ENCODE peak calls at places on chromosome 1, in eight cellular contexts. One of them, this sample, is unnamed.

GRCh38 chr1:164560076-164560475 is 1.1 kb downstream of the PBX1 start:
- DNase-seq in AG04449: no peak
- DNase-seq in epithelial cell of esophagus: no peak
- DNase-seq in NB4: no peak
- DNase-seq in astrocyte of the spinal cord: peak
- DNase-seq in HL-60: no peak
- DNase-seq in BJ: no peak
- DNase-seq in brain microvascular endothelial cell: peak
- DNase-seq in this sample: no peak

GRCh38 chr1:207669469-207670111 is 24.7 kb downstream of the CR1L start:
- DNase-seq in AG04449: no peak
- DNase-seq in epithelial cell of esophagus: no peak
- DNase-seq in NB4: no peak
- DNase-seq in astrocyte of the spinal cord: no peak
- DNase-seq in HL-60: no peak
- DNase-seq in BJ: no peak
- DNase-seq in brain microvascular endothelial cell: no peak
- DNase-seq in this sample: no peak

GRCh38 chr1:152110860-152111514 is 4.3 kb downstream of the TCHH start:
- DNase-seq in AG04449: no peak
- DNase-seq in epithelial cell of esophagus: peak
- DNase-seq in NB4: peak
- DNase-seq in astrocyte of the spinal cord: peak
- DNase-seq in HL-60: peak
- DNase-seq in BJ: no peak
- DNase-seq in brain microvascular endothelial cell: peak
- DNase-seq in this sample: no peak

GRCh38 chr1:109994654-109995053 is 10.1 kb downstream of the AHCYL1 start:
- DNase-seq in AG04449: no peak
- DNase-seq in epithelial cell of esophagus: no peak
- DNase-seq in NB4: no peak
- DNase-seq in astrocyte of the spinal cord: no peak
- DNase-seq in HL-60: no peak
- DNase-seq in BJ: no peak
- DNase-seq in brain microvascular endothelial cell: no peak
- DNase-seq in this sample: no peak

GRCh38 chr1:56676571-56677035 is 31.5 kb downstream of the PRKAA2 start:
- DNase-seq in AG04449: peak
- DNase-seq in epithelial cell of esophagus: peak
- DNase-seq in NB4: no peak
- DNase-seq in astrocyte of the spinal cord: peak
- DNase-seq in HL-60: no peak
- DNase-seq in BJ: peak
- DNase-seq in brain microvascular endothelial cell: peak
- DNase-seq in this sample: peak

GRCh38 chr1:211285196-211285595 is 26.0 kb downstream of the RCOR3 start:
- DNase-seq in AG04449: no peak
- DNase-seq in epithelial cell of esophagus: no peak
- DNase-seq in NB4: no peak
- DNase-seq in astrocyte of the spinal cord: peak
- DNase-seq in HL-60: no peak
- DNase-seq in BJ: no peak
- DNase-seq in brain microvascular endothelial cell: no peak
- DNase-seq in this sample: peak

GRCh38 chr1:150808134-150808533 is at the start of gene CTSK:
- DNase-seq in AG04449: no peak
- DNase-seq in epithelial cell of esophagus: no peak
- DNase-seq in NB4: no peak
- DNase-seq in astrocyte of the spinal cord: no peak
- DNase-seq in HL-60: no peak
- DNase-seq in BJ: no peak
- DNase-seq in brain microvascular endothelial cell: no peak
- DNase-seq in this sample: no peak

GRCh38 chr1:24286246-24287010 is 32.7 kb upstream of the GRHL3 start:
- DNase-seq in AG04449: no peak
- DNase-seq in epithelial cell of esophagus: peak
- DNase-seq in NB4: no peak
- DNase-seq in astrocyte of the spinal cord: no peak
- DNase-seq in HL-60: no peak
- DNase-seq in BJ: no peak
- DNase-seq in brain microvascular endothelial cell: no peak
- DNase-seq in this sample: no peak

DNA sequence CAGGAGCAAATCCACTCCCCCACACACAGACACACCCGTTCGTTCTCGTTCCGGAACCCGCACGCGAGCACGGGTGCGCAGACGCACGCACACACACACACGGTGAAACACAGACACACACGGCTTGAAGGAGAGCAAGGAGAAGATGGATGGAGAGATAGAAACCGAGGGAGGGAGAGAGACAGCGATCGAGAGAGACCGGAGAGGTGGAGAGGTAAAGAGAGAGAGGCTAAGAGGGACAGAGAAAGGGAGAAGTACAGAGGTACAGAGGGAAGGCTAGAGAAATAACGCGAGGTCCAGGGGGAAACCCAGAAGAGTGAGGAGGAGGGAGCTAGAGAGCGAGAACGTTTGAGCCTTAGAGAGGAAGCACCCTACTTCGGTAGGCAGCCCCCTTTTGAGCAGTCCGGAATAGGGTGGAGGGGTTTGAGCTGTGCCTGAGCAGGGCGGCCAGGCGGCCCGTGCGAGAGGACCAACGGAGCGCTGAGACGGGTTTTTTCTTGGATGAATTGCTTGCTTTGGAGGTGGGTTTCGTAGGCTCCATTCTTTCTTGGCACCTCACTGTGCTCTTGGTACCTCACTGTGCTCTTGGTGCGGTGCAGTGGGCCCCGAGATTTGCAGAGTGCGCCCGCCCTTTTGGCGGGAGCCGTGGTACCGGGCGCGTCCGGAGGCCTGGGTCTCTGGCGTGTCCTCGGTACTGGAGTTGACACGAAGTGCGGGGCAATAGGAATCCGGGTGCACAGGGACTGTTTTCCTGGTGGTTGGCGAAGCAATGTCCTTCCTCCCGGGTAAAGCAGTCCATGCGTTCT is 88.4 kb upstream of the RHOU start:
- DNase-seq in AG04449: no peak
- DNase-seq in epithelial cell of esophagus: peak
- DNase-seq in NB4: peak
- DNase-seq in astrocyte of the spinal cord: peak
- DNase-seq in HL-60: peak
- DNase-seq in BJ: no peak
- DNase-seq in brain microvascular endothelial cell: peak
- DNase-seq in this sample: no peak
- TF ChIP-seq CTCF in AG04449: no peak
- TF ChIP-seq CTCF in epithelial cell of esophagus: no peak
- TF ChIP-seq CTCF in NB4: no peak
- TF ChIP-seq CTCF in astrocyte of the spinal cord: no peak
- TF ChIP-seq CTCF in HL-60: no peak
- TF ChIP-seq CTCF in BJ: peak
- TF ChIP-seq CTCF in brain microvascular endothelial cell: peak
- TF ChIP-seq CTCF in this sample: no peak

GRCh38 chr1:196609114-196609737 is 986 bp upstream of the KCNT2 start:
- DNase-seq in AG04449: no peak
- DNase-seq in epithelial cell of esophagus: peak
- DNase-seq in NB4: no peak
- DNase-seq in astrocyte of the spinal cord: peak
- DNase-seq in HL-60: no peak
- DNase-seq in BJ: no peak
- DNase-seq in brain microvascular endothelial cell: peak
- DNase-seq in this sample: peak
- H3K4me3 ChIP-seq in AG04449: peak
- H3K4me3 ChIP-seq in epithelial cell of esophagus: no peak
- H3K4me3 ChIP-seq in NB4: no peak
- H3K4me3 ChIP-seq in astrocyte of the spinal cord: peak
- H3K4me3 ChIP-seq in HL-60: no peak
- H3K4me3 ChIP-seq in BJ: peak
- H3K4me3 ChIP-seq in brain microvascular endothelial cell: peak
- H3K4me3 ChIP-seq in this sample: peak

GRCh38 chr1:6600410-6601048 is 2.1 kb downstream of the KLHL21 start:
- DNase-seq in AG04449: no peak
- DNase-seq in epithelial cell of esophagus: peak
- DNase-seq in NB4: peak
- DNase-seq in astrocyte of the spinal cord: peak
- DNase-seq in HL-60: no peak
- DNase-seq in BJ: no peak
- DNase-seq in brain microvascular endothelial cell: no peak
- DNase-seq in this sample: no peak

GRCh38 chr1:6597777-6598131 is 4.9 kb downstream of the KLHL21 start:
- DNase-seq in AG04449: no peak
- DNase-seq in epithelial cell of esophagus: no peak
- DNase-seq in NB4: no peak
- DNase-seq in astrocyte of the spinal cord: no peak
- DNase-seq in HL-60: no peak
- DNase-seq in BJ: no peak
- DNase-seq in brain microvascular endothelial cell: no peak
- DNase-seq in this sample: no peak

GRCh38 chr1:6596886-6597776 is 5.5 kb downstream of the KLHL21 start:
- DNase-seq in AG04449: no peak
- DNase-seq in epithelial cell of esophagus: no peak
- DNase-seq in NB4: no peak
- DNase-seq in astrocyte of the spinal cord: no peak
- DNase-seq in HL-60: no peak
- DNase-seq in BJ: no peak
- DNase-seq in brain microvascular endothelial cell: no peak
- DNase-seq in this sample: no peak

GRCh38 chr1:6601049-6601864 is 1.4 kb downstream of the KLHL21 start:
- DNase-seq in AG04449: peak
- DNase-seq in epithelial cell of esophagus: peak
- DNase-seq in NB4: peak
- DNase-seq in astrocyte of the spinal cord: peak
- DNase-seq in HL-60: peak
- DNase-seq in BJ: peak
- DNase-seq in brain microvascular endothelial cell: peak
- DNase-seq in this sample: peak

GRCh38 chr1:6599141-6599975 is 3.3 kb downstream of the KLHL21 start:
- DNase-seq in AG04449: no peak
- DNase-seq in epithelial cell of esophagus: peak
- DNase-seq in NB4: peak
- DNase-seq in astrocyte of the spinal cord: no peak
- DNase-seq in HL-60: peak
- DNase-seq in BJ: no peak
- DNase-seq in brain microvascular endothelial cell: no peak
- DNase-seq in this sample: no peak
- TF ChIP-seq CTCF in AG04449: no peak
- TF ChIP-seq CTCF in epithelial cell of esophagus: no peak
- TF ChIP-seq CTCF in NB4: no peak
- TF ChIP-seq CTCF in astrocyte of the spinal cord: no peak
- TF ChIP-seq CTCF in HL-60: no peak
- TF ChIP-seq CTCF in BJ: no peak
- TF ChIP-seq CTCF in brain microvascular endothelial cell: no peak
- TF ChIP-seq CTCF in this sample: no peak

GRCh38 chr1:2628933-2629626 is 3.7 kb downstream of the MMEL1 start:
- DNase-seq in AG04449: no peak
- DNase-seq in epithelial cell of esophagus: no peak
- DNase-seq in NB4: no peak
- DNase-seq in astrocyte of the spinal cord: no peak
- DNase-seq in HL-60: no peak
- DNase-seq in BJ: no peak
- DNase-seq in brain microvascular endothelial cell: no peak
- DNase-seq in this sample: no peak
- H3K4me3 ChIP-seq in AG04449: no peak
- H3K4me3 ChIP-seq in epithelial cell of esophagus: no peak
- H3K4me3 ChIP-seq in NB4: no peak
- H3K4me3 ChIP-seq in astrocyte of the spinal cord: no peak
- H3K4me3 ChIP-seq in HL-60: no peak
- H3K4me3 ChIP-seq in BJ: no peak
- H3K4me3 ChIP-seq in brain microvascular endothelial cell: no peak
- H3K4me3 ChIP-seq in this sample: no peak

GRCh38 chr1:43337588-43337987 is at the start of gene MPL:
- DNase-seq in AG04449: no peak
- DNase-seq in epithelial cell of esophagus: no peak
- DNase-seq in NB4: no peak
- DNase-seq in astrocyte of the spinal cord: no peak
- DNase-seq in HL-60: no peak
- DNase-seq in BJ: no peak
- DNase-seq in brain microvascular endothelial cell: no peak
- DNase-seq in this sample: no peak
- TF ChIP-seq CTCF in AG04449: no peak
- TF ChIP-seq CTCF in epithelial cell of esophagus: no peak
- TF ChIP-seq CTCF in NB4: no peak
- TF ChIP-seq CTCF in astrocyte of the spinal cord: no peak
- TF ChIP-seq CTCF in HL-60: no peak
- TF ChIP-seq CTCF in BJ: no peak
- TF ChIP-seq CTCF in brain microvascular endothelial cell: no peak
- TF ChIP-seq CTCF in this sample: no peak

GRCh38 chr1:42385283-42385682 is 4.7 kb downstream of the RIMKLA start:
- DNase-seq in AG04449: peak
- DNase-seq in epithelial cell of esophagus: no peak
- DNase-seq in NB4: peak
- DNase-seq in astrocyte of the spinal cord: peak
- DNase-seq in HL-60: no peak
- DNase-seq in BJ: no peak
- DNase-seq in brain microvascular endothelial cell: peak
- DNase-seq in this sample: no peak

GRCh38 chr1:42381424-42381673 is 757 bp downstream of the RIMKLA start:
- DNase-seq in AG04449: no peak
- DNase-seq in epithelial cell of esophagus: no peak
- DNase-seq in NB4: no peak
- DNase-seq in astrocyte of the spinal cord: no peak
- DNase-seq in HL-60: no peak
- DNase-seq in BJ: no peak
- DNase-seq in brain microvascular endothelial cell: no peak
- DNase-seq in this sample: no peak

GRCh38 chr1:42380617-42381423 is at the start of gene RIMKLA:
- DNase-seq in AG04449: no peak
- DNase-seq in epithelial cell of esophagus: peak
- DNase-seq in NB4: peak
- DNase-seq in astrocyte of the spinal cord: no peak
- DNase-seq in HL-60: peak
- DNase-seq in BJ: no peak
- DNase-seq in brain microvascular endothelial cell: no peak
- DNase-seq in this sample: no peak

GRCh38 chr1:42379794-42380616 is 587 bp upstream of the RIMKLA start:
- DNase-seq in AG04449: no peak
- DNase-seq in epithelial cell of esophagus: peak
- DNase-seq in NB4: peak
- DNase-seq in astrocyte of the spinal cord: peak
- DNase-seq in HL-60: no peak
- DNase-seq in BJ: no peak
- DNase-seq in brain microvascular endothelial cell: peak
- DNase-seq in this sample: peak
- H3K4me3 ChIP-seq in AG04449: peak
- H3K4me3 ChIP-seq in epithelial cell of esophagus: no peak
- H3K4me3 ChIP-seq in NB4: no peak
- H3K4me3 ChIP-seq in astrocyte of the spinal cord: no peak
- H3K4me3 ChIP-seq in HL-60: peak
- H3K4me3 ChIP-seq in BJ: peak
- H3K4me3 ChIP-seq in brain microvascular endothelial cell: peak
- H3K4me3 ChIP-seq in this sample: peak

GRCh38 chr1:234154320-234155251 is 218.7 kb upstream of the COA6 start:
- DNase-seq in AG04449: peak
- DNase-seq in epithelial cell of esophagus: peak
- DNase-seq in NB4: peak
- DNase-seq in astrocyte of the spinal cord: peak
- DNase-seq in HL-60: peak
- DNase-seq in BJ: peak
- DNase-seq in brain microvascular endothelial cell: peak
- DNase-seq in this sample: peak
- TF ChIP-seq CTCF in AG04449: peak
- TF ChIP-seq CTCF in epithelial cell of esophagus: peak
- TF ChIP-seq CTCF in NB4: peak
- TF ChIP-seq CTCF in astrocyte of the spinal cord: peak
- TF ChIP-seq CTCF in HL-60: peak
- TF ChIP-seq CTCF in BJ: peak
- TF ChIP-seq CTCF in brain microvascular endothelial cell: peak
- TF ChIP-seq CTCF in this sample: peak

This sample was measured in astrocyte of the cerebellum.